ENCODE peak calls at places on chromosomes 16 and 17, in six cellular contexts. One of them, this sample, is unnamed.

GRCh38 chr17:77771998-77772397 is 186.5 kb upstream of the TNRC6C start:
- DNase-seq in occipital lobe: no peak
- DNase-seq in HTR-8/SVneo: no peak
- DNase-seq in H54: no peak
- DNase-seq in cardiac muscle cell: no peak
- DNase-seq in progenitor cell of endocrine pancreas: no peak
- DNase-seq in this sample: no peak

GRCh38 chr17:46976626-46977270 is 2.3 kb downstream of the RPRML start:
- DNase-seq in occipital lobe: no peak
- DNase-seq in HTR-8/SVneo: peak
- DNase-seq in H54: no peak
- DNase-seq in cardiac muscle cell: no peak
- DNase-seq in progenitor cell of endocrine pancreas: no peak
- DNase-seq in this sample: no peak

GRCh38 chr17:43676471-43676870 is 14.7 kb upstream of the MEOX1 start:
- DNase-seq in occipital lobe: no peak
- DNase-seq in HTR-8/SVneo: no peak
- DNase-seq in H54: no peak
- DNase-seq in cardiac muscle cell: no peak
- DNase-seq in progenitor cell of endocrine pancreas: no peak
- DNase-seq in this sample: no peak

GRCh38 chr16:67191995-67192681 is at the start of gene E2F4:
- DNase-seq in occipital lobe: peak
- DNase-seq in HTR-8/SVneo: peak
- DNase-seq in H54: peak
- DNase-seq in cardiac muscle cell: peak
- DNase-seq in progenitor cell of endocrine pancreas: peak
- DNase-seq in this sample: peak

GRCh38 chr17:3033248-3033640 is 30.2 kb downstream of the OR1D5 start:
- DNase-seq in occipital lobe: no peak
- DNase-seq in HTR-8/SVneo: no peak
- DNase-seq in H54: no peak
- DNase-seq in cardiac muscle cell: no peak
- DNase-seq in progenitor cell of endocrine pancreas: no peak
- DNase-seq in this sample: no peak

GRCh38 chr16:7324306-7324705 is 8.3 kb upstream of the RBFOX1 start:
- DNase-seq in occipital lobe: no peak
- DNase-seq in HTR-8/SVneo: no peak
- DNase-seq in H54: no peak
- DNase-seq in cardiac muscle cell: no peak
- DNase-seq in progenitor cell of endocrine pancreas: no peak
- DNase-seq in this sample: no peak

GRCh38 chr17:31702040-31702439 is 157.0 kb downstream of the COPRS start:
- DNase-seq in occipital lobe: no peak
- DNase-seq in HTR-8/SVneo: no peak
- DNase-seq in H54: no peak
- DNase-seq in cardiac muscle cell: no peak
- DNase-seq in progenitor cell of endocrine pancreas: no peak
- DNase-seq in this sample: no peak

GRCh38 chr16:30678586-30678970 is 20.3 kb downstream of the FBRS start:
- DNase-seq in occipital lobe: no peak
- DNase-seq in HTR-8/SVneo: no peak
- DNase-seq in H54: no peak
- DNase-seq in cardiac muscle cell: no peak
- DNase-seq in progenitor cell of endocrine pancreas: no peak
- DNase-seq in this sample: no peak

GRCh38 chr17:32794533-32795246 is 82.2 kb downstream of the MYO1D start:
- DNase-seq in occipital lobe: no peak
- DNase-seq in HTR-8/SVneo: no peak
- DNase-seq in H54: no peak
- DNase-seq in cardiac muscle cell: no peak
- DNase-seq in progenitor cell of endocrine pancreas: peak
- DNase-seq in this sample: no peak

GRCh38 chr16:44655-45054 is 8.8 kb downstream of the POLR3K start:
- DNase-seq in occipital lobe: no peak
- DNase-seq in HTR-8/SVneo: no peak
- DNase-seq in H54: no peak
- DNase-seq in cardiac muscle cell: no peak
- DNase-seq in progenitor cell of endocrine pancreas: no peak
- DNase-seq in this sample: no peak

GRCh38 chr17:40560592-40561293 is 4.5 kb downstream of the CCR7 start:
- DNase-seq in occipital lobe: no peak
- DNase-seq in HTR-8/SVneo: no peak
- DNase-seq in H54: no peak
- DNase-seq in cardiac muscle cell: peak
- DNase-seq in progenitor cell of endocrine pancreas: peak
- DNase-seq in this sample: peak

GRCh38 chr16:30715777-30716445 is 16.9 kb downstream of the SRCAP start:
- DNase-seq in occipital lobe: no peak
- DNase-seq in HTR-8/SVneo: no peak
- DNase-seq in H54: no peak
- DNase-seq in cardiac muscle cell: peak
- DNase-seq in progenitor cell of endocrine pancreas: no peak
- DNase-seq in this sample: peak

This sample was measured in stimulated activated naive CD8-positive, alpha-beta T cell treated with anti-CD3 and anti-CD28 coated beads, Interleukin-15, Interleukin-2, amounts not matched to agents 100 U/mL and 50 U/mL, for 24 hours.